ENCODE peak calls at places on chromosome 6, in eight cellular contexts. M is AG04450, H is IMR-90, K is fibroblast of pulmonary artery, B is uterus, N is astrocyte, R is HepG2, A is neural progenitor cell. Z is an unnamed sample.
A peak's percentile ranks its signal among the peaks of the same experiment; 100 is the strongest.

GRCh38 chr6:149716584-149716983 is 1.3 kb downstream of the LATS1 start:
- DNase-seq in B (no peak), K (peak; percentile 28), N (peak; percentile 25), H (peak; percentile 20), R (no peak), M (no peak), A (peak; percentile 10), Z (peak; percentile 14)

GRCh38 chr6:31076611-31077010 is 35.8 kb downstream of the C6orf15 start:
- DNase-seq in N (no peak), K (no peak), A (no peak), H (no peak), R (no peak), B (no peak), M (no peak), Z (no peak)

GRCh38 chr6:107778242-107778641 is 45.9 kb downstream of the SCML4 start:
- DNase-seq in B (no peak), N (no peak), R (no peak), H (no peak), M (no peak), A (no peak), K (no peak), Z (no peak)

GRCh38 chr6:85669735-85670194 is 27.1 kb upstream of the SYNCRIP start:
- DNase-seq in H (peak; percentile 68), A (no peak), B (no peak), N (peak; percentile 27), R (no peak), K (no peak), M (no peak), Z (peak; percentile 87)

GRCh38 chr6:36697481-36697903 is at the start of gene RAB44:
- DNase-seq in M (no peak), H (no peak), R (no peak), A (no peak), B (no peak), K (no peak), N (no peak), Z (no peak)

GRCh38 chr6:136780972-136781371 is 11.3 kb downstream of the MAP3K5 start:
- DNase-seq in H (no peak), R (no peak), M (no peak), K (no peak), B (no peak), N (no peak), A (no peak), Z (no peak)

GRCh38 chr6:4128748-4129147 is 6.6 kb downstream of the ECI2 start:
- DNase-seq in A (no peak), N (peak; percentile 77), H (peak; percentile 18), M (no peak), R (no peak), B (no peak), K (peak; percentile 41), Z (no peak)

GRCh38 chr6:21928715-21929298 is 335.3 kb downstream of the SOX4 start:
- DNase-seq in H (no peak), N (no peak), K (no peak), B (no peak), M (no peak), R (peak; percentile 60), A (no peak), Z (no peak)

GRCh38 chr6:114108119-114109002 is 137.4 kb upstream of the HDAC2 start:
- DNase-seq in K (peak; percentile 77), B (peak; percentile 16), H (peak; percentile 68), A (peak; percentile 84), M (peak; percentile 34), N (peak; percentile 42), R (peak; percentile 63), Z (peak; percentile 75)

GRCh38 chr6:53464942-53465460 is 79.9 kb downstream of the GCLC start:
- DNase-seq in B (peak; percentile 92), K (no peak), H (peak; percentile 10), M (no peak), N (no peak), R (no peak), A (no peak), Z (peak; percentile 17)

GRCh38 chr6:41600499-41601247 is 37.6 kb upstream of the MDFI start:
- DNase-seq in K (no peak), B (peak; percentile 14), H (no peak), M (no peak), N (no peak), A (no peak), R (no peak), Z (no peak)

GRCh38 chr6:113596907-113597583 is 260.1 kb upstream of the MARCKS start:
- DNase-seq in N (peak; percentile 61), H (peak; percentile 63), A (no peak), B (peak; percentile 16), M (no peak), K (no peak), R (no peak), Z (no peak)

GRCh38 chr6:119985952-119986736 is 636.6 kb upstream of the MAN1A1 start:
- DNase-seq in R (no peak), A (no peak), K (no peak), N (no peak), M (no peak), B (no peak), H (no peak), Z (peak; percentile 36)

GRCh38 chr6:157911278-157911677 is 70.4 kb upstream of the SYNJ2 start:
- DNase-seq in M (no peak), R (no peak), A (peak; percentile 17), H (no peak), K (no peak), N (no peak), B (no peak), Z (no peak)

GRCh38 chr6:157907651-157908050 is 74.0 kb upstream of the SYNJ2 start:
- DNase-seq in A (no peak), M (no peak), N (no peak), R (no peak), K (no peak), B (no peak), H (no peak), Z (no peak)

GRCh38 chr6:157909282-157909664 is 72.4 kb upstream of the SYNJ2 start:
- DNase-seq in H (no peak), R (no peak), A (no peak), K (no peak), B (no peak), N (no peak), M (no peak), Z (no peak)

GRCh38 chr6:157906537-157907061 is 75.1 kb upstream of the SYNJ2 start:
- DNase-seq in H (no peak), M (no peak), B (no peak), K (no peak), N (no peak), A (no peak), R (no peak), Z (no peak)

DNA sequence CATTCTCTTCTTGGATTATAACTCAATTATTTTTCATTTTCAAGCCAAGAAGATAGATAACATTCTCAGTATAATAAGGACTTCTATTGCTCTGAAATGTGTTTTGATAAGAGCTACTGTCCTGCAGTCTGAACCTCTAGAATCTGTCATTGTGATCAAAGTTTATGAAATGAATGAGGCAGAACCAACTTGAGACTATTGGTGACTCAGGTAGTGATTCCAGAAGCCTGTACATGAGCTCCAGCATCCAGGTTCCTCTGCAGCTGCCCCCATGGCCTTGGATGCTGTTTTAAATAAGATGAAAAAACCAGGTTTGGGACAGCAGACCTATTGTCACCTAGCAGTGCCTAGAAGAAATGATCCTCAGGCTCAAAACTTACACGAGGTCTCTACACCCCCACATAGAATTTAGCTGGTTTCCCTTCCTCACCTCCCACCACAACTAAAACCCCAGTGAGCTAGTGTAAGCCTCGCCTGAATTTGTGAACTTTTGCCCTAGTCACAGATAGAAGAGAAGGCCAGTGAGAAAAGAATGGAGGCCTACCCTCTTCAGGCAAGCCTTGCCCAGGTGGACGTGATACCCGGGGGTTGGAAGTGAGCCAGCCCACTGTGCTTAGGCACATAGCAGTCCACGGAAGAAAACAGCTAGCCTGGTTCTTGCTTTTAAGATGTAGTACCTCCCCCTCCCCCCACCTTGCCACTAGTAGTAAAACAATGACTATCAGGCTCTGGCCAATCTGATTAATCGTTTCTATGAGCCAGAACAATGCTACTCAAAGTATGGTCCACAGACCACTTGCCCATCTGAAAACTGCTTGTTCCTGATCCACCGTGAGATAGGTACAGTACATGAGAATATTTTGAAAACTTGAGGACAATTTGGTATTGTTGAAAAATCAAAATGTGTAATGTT is 73.0 kb upstream of the SYNJ2 start:
- DNase-seq in N (no peak), M (no peak), B (no peak), K (no peak), A (peak; percentile 34), R (no peak), H (no peak), Z (no peak)
- H3K4me3 ChIP-seq in N (no peak overlapping the region), M (no peak overlapping the region), B (no peak overlapping the region), K (no peak overlapping the region), A (no peak overlapping the region), R (no peak overlapping the region), H (no peak overlapping the region), Z (no peak overlapping the region)

DNA sequence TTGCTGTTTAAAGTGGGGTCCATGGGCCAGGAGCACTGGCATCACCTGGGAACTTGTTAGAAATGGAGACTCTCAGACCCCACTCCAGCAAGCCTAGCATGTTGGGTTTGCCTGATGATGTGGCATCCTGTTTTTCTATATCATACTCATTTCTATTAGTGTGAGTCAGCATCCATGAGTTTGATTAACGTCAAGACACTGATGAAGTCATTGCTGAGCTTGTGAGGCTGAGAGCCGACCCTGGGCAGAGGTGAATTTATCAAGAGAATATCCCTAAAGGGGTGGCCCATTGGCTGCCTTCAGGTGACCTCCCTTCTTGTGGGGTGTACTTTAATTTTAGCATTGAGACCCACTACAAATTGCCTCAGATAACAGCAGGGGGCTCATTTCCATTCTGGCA is 43.4 kb upstream of the RNF144B start:
- DNase-seq in A (no peak), B (no peak), H (peak; percentile 95), R (no peak), M (peak; percentile 55), N (peak; percentile 76), K (peak; percentile 67), Z (peak; percentile 92)
- TF ChIP-seq CTCF in A (no peak), B (no peak), H (no peak), R (no peak), M (no peak), N (no peak), K (no peak), Z (no peak)

GRCh38 chr6:98845201-98846020 is 11.0 kb downstream of the POU3F2 start:
- DNase-seq in H (peak; percentile 78), K (peak; percentile 87), M (peak; percentile 50), N (peak; percentile 91), R (peak; percentile 40), A (peak; percentile 94), B (peak; percentile 50), Z (peak; percentile 80)
- H3K4me3 ChIP-seq in H (no peak overlapping the region), K (peak overlapping the region; percentile 12), M (peak overlapping the region; percentile 10), N (peak overlapping the region; percentile 57), R (no peak overlapping the region), A (peak overlapping the region; percentile 52), B (peak overlapping the region; percentile 22), Z (no peak overlapping the region)

DNA sequence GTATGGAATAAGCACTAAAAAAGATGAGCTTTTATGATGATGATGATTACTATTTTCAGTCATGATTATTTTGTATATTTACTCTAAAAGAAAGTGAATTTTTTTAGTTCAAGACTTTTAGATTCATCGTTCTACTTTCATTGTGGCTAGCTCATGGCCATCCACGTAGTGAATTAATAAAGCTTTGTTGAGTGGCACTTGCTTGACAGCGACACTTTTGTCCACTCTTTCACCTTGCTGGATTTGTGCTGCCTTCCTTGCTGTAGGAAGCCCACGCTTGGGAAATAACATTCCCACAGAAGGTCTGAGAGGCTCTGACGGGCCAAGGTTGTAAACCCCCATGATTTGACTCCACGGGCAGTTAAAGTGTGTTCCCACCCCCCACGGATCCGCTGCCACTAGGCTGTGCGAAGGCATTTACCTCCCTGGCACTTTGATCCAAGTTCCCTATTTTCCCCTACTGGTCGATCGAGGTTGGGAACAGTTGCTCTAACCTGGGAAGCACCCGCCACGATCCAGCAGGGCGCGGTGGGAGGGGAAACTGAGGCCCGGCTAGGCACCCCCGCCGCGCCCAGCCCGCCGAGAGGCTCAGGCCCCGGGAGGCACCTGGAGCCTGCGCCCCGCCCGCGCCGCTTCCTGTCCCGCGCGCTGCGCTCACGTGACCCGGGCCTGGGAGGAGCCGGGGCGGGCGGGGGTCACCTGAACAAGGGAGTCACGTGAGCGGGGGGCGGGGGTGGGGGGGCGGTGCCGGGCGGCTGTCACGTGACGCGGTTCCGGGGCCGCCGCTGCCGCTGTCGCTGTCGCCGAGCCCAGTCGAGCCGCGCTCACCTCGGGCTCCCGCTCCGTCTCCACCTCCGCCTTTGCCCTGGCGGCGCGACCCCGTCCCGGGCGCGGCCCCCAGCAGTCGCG is at the start of gene IGF2R:
- DNase-seq in R (peak; percentile 83), M (no peak), A (peak; percentile 96), H (peak; percentile 80), K (peak; percentile 83), B (peak; percentile 94), N (peak; percentile 64), Z (peak; percentile 94)
- TF ChIP-seq CTCF in R (no peak), M (peak; percentile 15), A (no peak), H (peak; percentile 13), K (no peak), B (no peak), N (no peak), Z (peak; percentile 6)

Z was measured in epithelial cell of esophagus.